ENCODE peak calls at places on chromosome 22, in eight cellular contexts. One of them, this sample, is unnamed.

GRCh38 chr22:20010307-20011122 is 6.1 kb downstream of the ARVCF start:
- DNase-seq in brain microvascular endothelial cell: no peak
- DNase-seq in ovary: no peak
- DNase-seq in activated CD4-positive, alpha-beta T cell treated with anti-CD3 and anti-CD28 coated beads, Interleukin-2, amount 50 U/mL, for 24 hours: no peak
- DNase-seq in fibroblast of the conjunctiva: no peak
- DNase-seq in retinal pigment epithelial cell: no peak
- DNase-seq in non-pigmented ciliary epithelial cell: no peak
- DNase-seq in AML-193: no peak
- DNase-seq in this sample: no peak

GRCh38 chr22:46390652-46391301 is 55.3 kb downstream of the TRMU start:
- DNase-seq in brain microvascular endothelial cell: peak; percentile 34
- DNase-seq in ovary: peak; percentile 62
- DNase-seq in activated CD4-positive, alpha-beta T cell treated with anti-CD3 and anti-CD28 coated beads, Interleukin-2, amount 50 U/mL, for 24 hours: no peak
- DNase-seq in fibroblast of the conjunctiva: peak; percentile 55
- DNase-seq in retinal pigment epithelial cell: no peak
- DNase-seq in non-pigmented ciliary epithelial cell: no peak
- DNase-seq in AML-193: no peak
- DNase-seq in this sample: peak; percentile 18

GRCh38 chr22:31579835-31580242 is 82.2 kb downstream of the PISD start:
- DNase-seq in brain microvascular endothelial cell: no peak
- DNase-seq in ovary: no peak
- DNase-seq in activated CD4-positive, alpha-beta T cell treated with anti-CD3 and anti-CD28 coated beads, Interleukin-2, amount 50 U/mL, for 24 hours: no peak
- DNase-seq in fibroblast of the conjunctiva: no peak
- DNase-seq in retinal pigment epithelial cell: no peak
- DNase-seq in non-pigmented ciliary epithelial cell: no peak
- DNase-seq in AML-193: no peak
- DNase-seq in this sample: peak; percentile 67

GRCh38 chr22:39117585-39118191 is 20.6 kb downstream of the APOBEC3H start:
- DNase-seq in brain microvascular endothelial cell: peak; percentile 20
- DNase-seq in ovary: no peak
- DNase-seq in activated CD4-positive, alpha-beta T cell treated with anti-CD3 and anti-CD28 coated beads, Interleukin-2, amount 50 U/mL, for 24 hours: peak; percentile 41
- DNase-seq in fibroblast of the conjunctiva: peak; percentile 32
- DNase-seq in retinal pigment epithelial cell: no peak
- DNase-seq in non-pigmented ciliary epithelial cell: no peak
- DNase-seq in AML-193: peak; percentile 72
- DNase-seq in this sample: peak; percentile 12

GRCh38 chr22:33515733-33516297 is 404.5 kb downstream of the LARGE1 start:
- DNase-seq in brain microvascular endothelial cell: no peak
- DNase-seq in ovary: no peak
- DNase-seq in activated CD4-positive, alpha-beta T cell treated with anti-CD3 and anti-CD28 coated beads, Interleukin-2, amount 50 U/mL, for 24 hours: no peak
- DNase-seq in fibroblast of the conjunctiva: no peak
- DNase-seq in retinal pigment epithelial cell: no peak
- DNase-seq in non-pigmented ciliary epithelial cell: no peak
- DNase-seq in AML-193: no peak
- DNase-seq in this sample: no peak

GRCh38 chr22:47779474-47779873 is 1017.0 kb downstream of the TBC1D22A start:
- DNase-seq in brain microvascular endothelial cell: no peak
- DNase-seq in ovary: no peak
- DNase-seq in activated CD4-positive, alpha-beta T cell treated with anti-CD3 and anti-CD28 coated beads, Interleukin-2, amount 50 U/mL, for 24 hours: no peak
- DNase-seq in fibroblast of the conjunctiva: no peak
- DNase-seq in retinal pigment epithelial cell: no peak
- DNase-seq in non-pigmented ciliary epithelial cell: no peak
- DNase-seq in AML-193: no peak
- DNase-seq in this sample: no peak

GRCh38 chr22:42682113-42682851 is 33.1 kb upstream of the CYB5R3 start:
- DNase-seq in brain microvascular endothelial cell: no peak
- DNase-seq in ovary: no peak
- DNase-seq in activated CD4-positive, alpha-beta T cell treated with anti-CD3 and anti-CD28 coated beads, Interleukin-2, amount 50 U/mL, for 24 hours: no peak
- DNase-seq in fibroblast of the conjunctiva: no peak
- DNase-seq in retinal pigment epithelial cell: no peak
- DNase-seq in non-pigmented ciliary epithelial cell: no peak
- DNase-seq in AML-193: no peak
- DNase-seq in this sample: no peak

GRCh38 chr22:30224161-30224857 is 22.2 kb downstream of the LIF start:
- DNase-seq in brain microvascular endothelial cell: no peak
- DNase-seq in ovary: no peak
- DNase-seq in activated CD4-positive, alpha-beta T cell treated with anti-CD3 and anti-CD28 coated beads, Interleukin-2, amount 50 U/mL, for 24 hours: no peak
- DNase-seq in fibroblast of the conjunctiva: no peak
- DNase-seq in retinal pigment epithelial cell: no peak
- DNase-seq in non-pigmented ciliary epithelial cell: no peak
- DNase-seq in AML-193: no peak
- DNase-seq in this sample: no peak

GRCh38 chr22:41873391-41873790 is 40.5 kb downstream of the SREBF2 start:
- DNase-seq in brain microvascular endothelial cell: no peak
- DNase-seq in ovary: no peak
- DNase-seq in activated CD4-positive, alpha-beta T cell treated with anti-CD3 and anti-CD28 coated beads, Interleukin-2, amount 50 U/mL, for 24 hours: peak; percentile 9
- DNase-seq in fibroblast of the conjunctiva: no peak
- DNase-seq in retinal pigment epithelial cell: peak; percentile 88
- DNase-seq in non-pigmented ciliary epithelial cell: no peak
- DNase-seq in AML-193: no peak
- DNase-seq in this sample: no peak

This sample was measured in smooth muscle cell of the brain vasculature.